ENCODE peak calls at places on chromosomes 12 and 14, in eight cellular contexts. B is cardiac muscle cell; Q is iPS DF 6.9; T is fibroblast of lung; I is effector memory CD4-positive, alpha-beta T cell; X is astrocyte; R is CD8-positive, alpha-beta T cell; K is heart right ventricle. C is an unnamed sample.

GRCh38 chr12:39628836-39629235 is 9.2 kb upstream of the ABCD2 start:
- DNase-seq in B (no peak), Q (no peak), T (no peak), I (no peak), X (no peak), R (no peak), K (no peak), C (no peak)

GRCh38 chr12:46389130-46389616 is 16.6 kb upstream of the SLC38A2 start:
- DNase-seq in B (peak; percentile 99), Q (no peak), T (peak; percentile 99), I (no peak), X (peak; percentile 99), R (no peak), K (no peak), C (no peak)

GRCh38 chr12:102052192-102053061 is 9.4 kb downstream of the WASHC3 start:
- DNase-seq in B (no peak), Q (no peak), T (no peak), I (no peak), X (no peak), R (no peak), K (no peak), C (no peak)

GRCh38 chr14:54348001-54348611 is 48.7 kb upstream of the CDKN3 start:
- DNase-seq in B (peak; percentile 64), Q (no peak), T (peak; percentile 64), I (no peak), X (no peak), R (no peak), K (no peak), C (peak; percentile 11)

GRCh38 chr12:106583578-106584103 is 837 bp downstream of the RFX4 start:
- DNase-seq in B (peak; percentile 27), Q (no peak), T (peak; percentile 22), I (no peak), X (no peak), R (no peak), K (no peak), C (no peak)

GRCh38 chr12:50442178-50442908 is 41.7 kb downstream of the LARP4 start:
- DNase-seq in B (no peak), Q (no peak), T (no peak), I (no peak), X (no peak), R (no peak), K (no peak), C (no peak)

GRCh38 chr12:12720052-12720451 is 2.9 kb downstream of the CDKN1B start:
- DNase-seq in B (no peak), Q (no peak), T (no peak), I (no peak), X (no peak), R (no peak), K (no peak), C (peak; percentile 15)

GRCh38 chr14:93103392-93104080 is 12.2 kb downstream of the ITPK1 start:
- DNase-seq in B (no peak), Q (no peak), T (peak; percentile 20), I (peak; percentile 56), X (no peak), R (peak; percentile 62), K (no peak), C (peak; percentile 62)

GRCh38 chr14:98189077-98189476 is 1082.9 kb downstream of the BCL11B start:
- DNase-seq in B (no peak), Q (no peak), T (no peak), I (no peak), X (no peak), R (no peak), K (no peak), C (no peak)

GRCh38 chr14:91246051-91246852 is 1.7 kb upstream of the GPR68 start:
- DNase-seq in B (no peak), Q (no peak), T (no peak), I (peak; percentile 83), X (no peak), R (peak; percentile 48), K (no peak), C (peak; percentile 89)

GRCh38 chr14:92692822-92693226 is 55.6 kb downstream of the LGMN start:
- DNase-seq in B (peak; percentile 66), Q (no peak), T (no peak), I (no peak), X (peak; percentile 25), R (peak; percentile 50), K (peak; percentile 85), C (peak; percentile 59)

GRCh38 chr12:91361864-91362263 is 179.2 kb upstream of the DCN start:
- DNase-seq in B (peak; percentile 71), Q (no peak), T (peak; percentile 76), I (no peak), X (no peak), R (no peak), K (no peak), C (peak; percentile 33)

GRCh38 chr14:67050892-67051291 is 138.3 kb upstream of the GARIN2 start:
- DNase-seq in B (no peak), Q (no peak), T (no peak), I (no peak), X (no peak), R (no peak), K (no peak), C (no peak)

GRCh38 chr14:69573841-69574265 is 818 bp downstream of the CCDC177 start:
- DNase-seq in B (peak; percentile 25), Q (no peak), T (peak; percentile 5), I (no peak), X (no peak), R (no peak), K (no peak), C (no peak)

GRCh38 chr14:80164991-80165390 is 46.3 kb downstream of the DIO2 start:
- DNase-seq in B (no peak), Q (no peak), T (no peak), I (no peak), X (peak; percentile 66), R (no peak), K (no peak), C (no peak)

GRCh38 chr14:22811752-22812151 is 3.5 kb downstream of the SLC7A7 start:
- DNase-seq in B (peak; percentile 29), Q (no peak), T (no peak), I (no peak), X (no peak), R (no peak), K (no peak), C (no peak)

GRCh38 chr14:22813145-22813544 is 2.1 kb downstream of the SLC7A7 start:
- DNase-seq in B (no peak), Q (no peak), T (no peak), I (no peak), X (no peak), R (no peak), K (no peak), C (no peak)

GRCh38 chr14:22814373-22814772 is 862 bp downstream of the SLC7A7 start:
- DNase-seq in B (no peak), Q (no peak), T (no peak), I (no peak), X (no peak), R (no peak), K (no peak), C (no peak)

GRCh38 chr14:22812744-22813143 is 2.5 kb downstream of the SLC7A7 start:
- DNase-seq in B (no peak), Q (no peak), T (no peak), I (no peak), X (no peak), R (no peak), K (no peak), C (no peak)

GRCh38 chr14:22814945-22815713 is at the start of gene SLC7A7:
- DNase-seq in B (peak; percentile 67), Q (no peak), T (peak; percentile 34), I (no peak), X (no peak), R (no peak), K (no peak), C (no peak)
- H3K27ac ChIP-seq in B (no peak within 1 kb of the TSS), Q (no peak within 1 kb of the TSS), T (no peak within 1 kb of the TSS), I (no peak within 1 kb of the TSS), X (no peak within 1 kb of the TSS), R (no peak within 1 kb of the TSS), K (peak within 1 kb of the TSS; percentile 15), C (no peak within 1 kb of the TSS)

GRCh38 chr12:130351331-130351730 is 13.6 kb downstream of the PIWIL1 start:
- DNase-seq in B (no peak), Q (no peak), T (no peak), I (no peak), X (no peak), R (no peak), K (no peak), C (no peak)

GRCh38 chr12:130353081-130353480 is 15.4 kb downstream of the PIWIL1 start:
- DNase-seq in B (no peak), Q (no peak), T (no peak), I (no peak), X (no peak), R (no peak), K (no peak), C (no peak)

GRCh38 chr12:130354407-130354806 is 16.7 kb downstream of the PIWIL1 start:
- DNase-seq in B (no peak), Q (no peak), T (no peak), I (no peak), X (no peak), R (no peak), K (no peak), C (no peak)

GRCh38 chr12:130347588-130347987 is 9.9 kb downstream of the PIWIL1 start:
- DNase-seq in B (no peak), Q (no peak), T (no peak), I (no peak), X (no peak), R (no peak), K (no peak), C (no peak)

GRCh38 chr12:130350715-130351114 is 13.0 kb downstream of the PIWIL1 start:
- DNase-seq in B (no peak), Q (no peak), T (no peak), I (no peak), X (no peak), R (no peak), K (no peak), C (no peak)
- H3K9me3 ChIP-seq in B (no peaks in the 10 kb centered on the region), Q (peaks cover 3% of the 10 kb centered on the region), T (no peaks in the 10 kb centered on the region), I (no peaks in the 10 kb centered on the region), X (no peaks in the 10 kb centered on the region), R (no peaks in the 10 kb centered on the region), K (no peaks in the 10 kb centered on the region), C (no peaks in the 10 kb centered on the region)

GRCh38 chr12:130162771-130163460 is 652 bp downstream of the FZD10 start:
- DNase-seq in B (peak; percentile 1), Q (no peak), T (no peak), I (no peak), X (no peak), R (no peak), K (no peak), C (no peak)
- H3K4me3 ChIP-seq in B (peak overlapping the region; percentile 32), Q (no peak overlapping the region), T (no peak overlapping the region), I (no peak overlapping the region), X (no peak overlapping the region), R (no peak overlapping the region), K (no peak overlapping the region), C (no peak overlapping the region)

DNA sequence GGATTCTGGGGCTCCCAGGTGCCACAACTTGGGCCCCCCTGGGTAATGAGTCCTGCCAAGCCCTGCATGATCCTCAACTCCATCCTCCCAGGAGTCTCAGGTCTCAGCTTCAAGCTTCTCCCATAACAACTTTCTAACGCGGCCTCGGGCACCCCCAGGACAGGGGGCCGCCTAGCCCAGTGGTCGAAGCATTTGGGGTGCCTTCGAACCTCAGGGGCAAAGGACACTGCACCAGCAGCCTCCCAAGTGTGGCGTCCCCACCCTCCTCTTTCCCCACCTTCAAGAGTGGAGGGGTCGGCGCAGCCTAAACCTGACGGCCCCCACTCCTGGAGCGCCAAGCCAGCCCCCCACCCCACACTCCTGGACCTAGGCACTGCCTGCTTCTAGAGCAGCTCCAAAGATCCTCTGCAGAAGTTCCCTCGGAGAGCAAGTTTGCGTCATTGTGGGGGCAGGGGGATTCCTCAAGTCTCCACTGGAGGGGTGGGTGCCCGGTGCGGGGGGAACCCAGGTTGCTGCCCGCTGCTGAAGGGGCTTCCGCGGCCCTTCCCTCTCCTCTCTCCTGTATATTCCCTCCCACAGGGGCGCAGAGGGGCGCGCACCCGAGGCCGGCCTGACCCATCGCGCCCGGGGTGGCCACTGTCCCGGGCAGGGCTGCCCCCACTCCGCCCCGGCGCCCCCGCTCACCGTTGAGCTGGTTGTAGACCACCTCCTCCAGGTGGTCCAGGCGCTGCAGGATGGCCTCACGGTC is 933 bp downstream of the GALNT9 start:
- DNase-seq in B (no peak), Q (no peak), T (no peak), I (no peak), X (no peak), R (no peak), K (no peak), C (no peak)
- H3K27ac ChIP-seq in B (no peak overlapping the region), Q (no peak overlapping the region), T (peak overlapping the region; percentile 13), I (no peak overlapping the region), X (peak overlapping the region; percentile 59), R (no peak overlapping the region), K (no peak overlapping the region), C (no peak overlapping the region)

C was measured in CD4-positive, alpha-beta memory T cell.